ENCODE peak calls at places on chromosomes 5 and 9, in eight cellular contexts. B, T, E, V, O, F, Y and A are unnamed samples.

GRCh38 chr5:14727428-14727865 is 62.9 kb downstream of the OTULIN start:
- DNase-seq in B (peak), F (peak), O (peak), E (peak), T (peak), V (peak), Y (peak), A (peak)

GRCh38 chr5:173774212-173774850 is 113.8 kb upstream of the CPEB4 start:
- DNase-seq in F (peak), O (no peak), E (no peak), T (no peak), Y (peak), V (no peak), B (no peak), A (no peak)

GRCh38 chr9:134331186-134332025 is 5.2 kb downstream of the RXRA start:
- DNase-seq in E (no peak), F (no peak), V (no peak), T (no peak), B (no peak), O (no peak), Y (no peak), A (no peak)

GRCh38 chr5:37519807-37520206 is 140.7 kb downstream of the WDR70 start:
- DNase-seq in O (no peak), V (no peak), Y (no peak), F (no peak), E (no peak), T (no peak), B (no peak), A (no peak)

GRCh38 chr9:82761911-82762310 is 301.0 kb downstream of the RASEF start:
- DNase-seq in E (no peak), T (no peak), V (no peak), B (no peak), F (no peak), Y (no peak), O (no peak), A (no peak)

GRCh38 chr5:149152317-149152746 is 11.0 kb downstream of the ABLIM3 start:
- DNase-seq in Y (no peak), E (no peak), O (peak), V (no peak), B (no peak), T (peak), F (no peak), A (no peak)

GRCh38 chr5:175123542-175123941 is 320.4 kb downstream of the DRD1 start:
- DNase-seq in T (no peak), O (no peak), Y (no peak), V (no peak), E (no peak), B (no peak), F (no peak), A (no peak)

GRCh38 chr9:79353856-79354520 is 217.8 kb upstream of the TLE4 start:
- DNase-seq in F (no peak), B (peak), V (no peak), E (no peak), Y (no peak), T (peak), O (peak), A (no peak)

GRCh38 chr5:97297063-97297715 is 114.1 kb upstream of the RIOK2 start:
- DNase-seq in F (no peak), B (peak), E (no peak), T (peak), V (no peak), Y (no peak), O (peak), A (no peak)

GRCh38 chr5:178473858-178474257 is 116.3 kb downstream of the COL23A1 start:
- DNase-seq in T (no peak), Y (no peak), B (no peak), V (no peak), E (no peak), O (no peak), F (no peak), A (no peak)

GRCh38 chr9:77943053-77943452 is 88.6 kb downstream of the GNAQ start:
- DNase-seq in E (no peak), O (no peak), F (no peak), Y (no peak), V (no peak), B (no peak), T (no peak), A (no peak)

GRCh38 chr5:172901788-172902496 is 57.3 kb upstream of the RPL26L1 start:
- DNase-seq in Y (no peak), E (no peak), O (peak), F (no peak), B (no peak), T (no peak), V (no peak), A (no peak)

GRCh38 chr9:101848485-101848919 is 110.1 kb upstream of the GRIN3A start:
- DNase-seq in V (no peak), Y (no peak), O (no peak), B (no peak), E (no peak), F (no peak), T (no peak), A (no peak)

GRCh38 chr9:121599186-121599871 is 52.1 kb upstream of the DAB2IP start:
- DNase-seq in Y (peak), O (peak), B (no peak), F (peak), V (no peak), T (no peak), E (peak), A (peak)

GRCh38 chr5:124061663-124062062 is 549.7 kb downstream of the CSNK1G3 start:
- DNase-seq in V (no peak), F (peak), Y (peak), B (no peak), E (no peak), O (no peak), T (no peak), A (peak)

GRCh38 chr9:77879344-77880089 is 152.1 kb downstream of the GNAQ start:
- DNase-seq in T (no peak), Y (no peak), O (peak), E (no peak), V (no peak), B (no peak), F (no peak), A (no peak)

GRCh38 chr9:134863941-134864820 is 16.4 kb upstream of the FCN2 start:
- DNase-seq in T (no peak), O (no peak), B (no peak), F (no peak), E (no peak), Y (peak), V (peak), A (no peak)

GRCh38 chr5:79692586-79692985 is 3.0 kb downstream of the CMYA5 start:
- DNase-seq in V (no peak), O (no peak), Y (no peak), B (no peak), E (no peak), T (no peak), F (no peak), A (no peak)

GRCh38 chr5:2757563-2758311 is 6.3 kb upstream of the IRX2 start:
- DNase-seq in T (no peak), Y (no peak), E (no peak), F (no peak), V (no peak), B (no peak), O (no peak), A (no peak)

GRCh38 chr9:86183225-86183808 is 76.1 kb downstream of the C9orf153 start:
- DNase-seq in V (no peak), Y (no peak), E (no peak), B (no peak), T (no peak), O (no peak), F (no peak), A (no peak)

GRCh38 chr5:65120371-65120967 is 351.7 kb downstream of the CWC27 start:
- DNase-seq in T (no peak), Y (no peak), O (no peak), E (no peak), F (no peak), V (no peak), B (no peak), A (no peak)

GRCh38 chr5:67483453-67484030 is 286.9 kb upstream of the CD180 start:
- DNase-seq in B (no peak), T (no peak), O (no peak), Y (no peak), E (no peak), F (no peak), V (no peak), A (no peak)

GRCh38 chr5:68251386-68251785 is 35.8 kb downstream of the PIK3R1 start:
- DNase-seq in F (no peak), O (no peak), T (peak), Y (no peak), E (no peak), V (no peak), B (no peak), A (no peak)

GRCh38 chr9:16410601-16411285 is 459.7 kb downstream of the BNC2 start:
- DNase-seq in B (no peak), E (no peak), T (no peak), F (no peak), Y (no peak), V (no peak), O (peak), A (no peak)

GRCh38 chr9:136839229-136840139 is 2.8 kb upstream of the AJM1 start:
- DNase-seq in T (no peak), E (no peak), F (no peak), O (no peak), B (no peak), V (no peak), Y (no peak), A (no peak)

GRCh38 chr9:124843635-124844034 is 9.6 kb upstream of the WDR38 start:
- DNase-seq in T (no peak), V (no peak), F (no peak), Y (no peak), O (no peak), B (no peak), E (no peak), A (no peak)

GRCh38 chr9:74497750-74498615 is 848 bp downstream of the RORB start:
- DNase-seq in T (peak), B (no peak), O (peak), V (peak), F (no peak), E (peak), Y (peak), A (peak)

GRCh38 chr5:33241826-33242225 is 198.9 kb upstream of the TARS1 start:
- DNase-seq in O (no peak), V (no peak), B (no peak), Y (peak), F (no peak), T (peak), E (no peak), A (no peak)

GRCh38 chr5:138701678-138702077 is 51.5 kb upstream of the CTNNA1 start:
- DNase-seq in V (no peak), F (no peak), B (no peak), E (no peak), T (no peak), Y (no peak), O (no peak), A (no peak)

GRCh38 chr9:129002989-129003388 is 25.1 kb downstream of the SH3GLB2 start:
- DNase-seq in B (no peak), Y (no peak), T (no peak), O (no peak), E (peak), V (no peak), F (no peak), A (no peak)
- TF ChIP-seq POLR2A in B (no peak), Y (no peak), T (no peak), O (no peak), E (no peak), V (no peak), F (no peak), A (no peak)

DNA sequence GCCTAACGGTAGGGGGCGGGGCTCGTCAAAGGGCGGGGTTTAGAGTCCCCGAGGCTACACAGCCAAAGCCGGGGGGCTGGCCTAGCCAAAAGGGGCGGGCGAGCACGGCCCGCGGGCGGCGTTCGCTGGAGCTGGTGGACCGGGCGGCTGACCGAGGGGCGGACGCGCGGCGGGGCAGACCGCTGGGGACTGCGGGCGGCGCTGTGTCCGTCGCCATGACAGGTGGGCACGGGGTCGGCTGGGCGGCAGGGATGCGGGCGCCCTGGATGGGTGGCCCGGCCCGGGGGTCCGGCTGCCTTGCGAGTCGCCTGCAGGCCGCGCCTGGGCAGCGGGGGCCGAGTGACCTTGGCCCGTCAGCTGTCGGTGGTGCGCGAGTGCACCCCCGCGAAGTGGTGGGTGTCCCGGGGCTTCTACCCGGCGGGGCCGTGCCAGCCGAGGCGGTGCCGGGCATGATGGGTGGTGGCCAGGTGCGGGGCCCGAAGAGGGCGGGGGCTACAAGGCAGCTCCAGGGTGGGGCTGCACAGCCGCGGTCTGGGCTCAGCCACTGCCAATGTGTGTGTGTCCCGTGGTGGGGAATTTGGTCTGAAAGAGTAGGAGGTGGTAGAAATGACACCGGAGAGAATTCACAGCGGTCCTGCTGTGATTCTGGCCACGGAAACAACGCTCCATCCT is at the start of gene CARD19:
- DNase-seq in O (peak), V (no peak), Y (peak), B (peak), T (no peak), F (peak), E (no peak), A (no peak)
- TF ChIP-seq POLR2A in O (peak), V (peak), Y (peak), B (peak), T (peak), F (peak), E (peak), A (peak)

GRCh38 chr5:170755679-170756456 is 27.7 kb upstream of the GABRP start:
- DNase-seq in T (peak), F (peak), O (no peak), B (no peak), Y (no peak), V (no peak), E (no peak), A (no peak)
- TF ChIP-seq POLR2A in T (no peak), F (no peak), O (no peak), B (no peak), Y (no peak), V (no peak), E (no peak), A (no peak)

GRCh38 chr9:91420471-91421021 is 3.1 kb downstream of the NFIL3 start:
- DNase-seq in V (no peak), T (peak), E (no peak), F (no peak), Y (no peak), B (no peak), O (no peak), A (peak)

GRCh38 chr9:91421022-91421765 is 2.4 kb downstream of the NFIL3 start:
- DNase-seq in B (no peak), V (peak), Y (peak), T (peak), O (no peak), E (peak), F (peak), A (peak)

GRCh38 chr9:91423785-91424402 is at the start of gene NFIL3:
- DNase-seq in B (peak), Y (peak), V (peak), E (peak), O (peak), F (peak), T (peak), A (peak)

GRCh38 chr9:91422832-91423711 is 560 bp downstream of the NFIL3 start:
- DNase-seq in T (peak), V (peak), F (peak), Y (peak), B (peak), O (peak), E (peak), A (peak)

GRCh38 chr9:91421987-91422765 is 1.5 kb downstream of the NFIL3 start:
- DNase-seq in Y (peak), V (no peak), B (peak), T (peak), F (peak), E (no peak), O (no peak), A (peak)
- TF ChIP-seq POLR2A in Y (peak), V (no peak), B (no peak), T (no peak), F (no peak), E (no peak), O (no peak), A (no peak)